ENCODE peak calls at places on chromosomes 11 and 22, in six cellular contexts. O is Caco-2, M is esophagus squamous epithelium, X is fibroblast of pulmonary artery, Q is HepG2, S is bronchial epithelial cell. L is an unnamed sample.

GRCh38 chr11:14916403-14916802 is 24.4 kb upstream of the CYP2R1 start:
- DNase-seq in Q (no peak), X (no peak), M (no peak), O (no peak), S (no peak), L (no peak)

GRCh38 chr11:28457481-28458145 is 349.4 kb downstream of the METTL15 start:
- DNase-seq in Q (no peak), M (no peak), S (peak; percentile 10), O (no peak), X (no peak), L (no peak)

GRCh38 chr11:28657378-28658030 is 549.3 kb downstream of the METTL15 start:
- DNase-seq in O (no peak), M (no peak), Q (no peak), X (peak; percentile 32), S (peak; percentile 52), L (no peak)

GRCh38 chr11:65417702-65418430 is 4.7 kb upstream of the NEAT1 start:
- DNase-seq in O (peak; percentile 62), Q (no peak), M (no peak), S (peak; percentile 2), X (peak; percentile 39), L (peak; percentile 56)

GRCh38 chr11:70916321-70916720 is 336.1 kb downstream of the SHANK2 start:
- DNase-seq in X (no peak), O (no peak), Q (no peak), S (no peak), M (no peak), L (no peak)

GRCh38 chr11:123321641-123322040 is 108.4 kb upstream of the GRAMD1B start:
- DNase-seq in X (no peak), M (no peak), Q (no peak), S (no peak), O (no peak), L (no peak)

GRCh38 chr11:7485136-7485853 is at the start of gene OLFML1:
- DNase-seq in S (no peak), Q (peak; percentile 12), X (no peak), O (no peak), M (no peak), L (no peak)

GRCh38 chr11:12377824-12378593 is 638 bp downstream of the PARVA start:
- DNase-seq in S (peak; percentile 76), X (peak; percentile 87), O (peak; percentile 78), M (no peak), Q (peak; percentile 62), L (no peak)

GRCh38 chr11:95937358-95937757 is 13.5 kb upstream of the MTMR2 start:
- DNase-seq in M (no peak), S (no peak), O (no peak), X (no peak), Q (peak; percentile 29), L (no peak)

GRCh38 chr11:67367014-67367835 is 6.2 kb downstream of the CLCF1 start:
- DNase-seq in S (no peak), X (peak; percentile 63), Q (no peak), O (no peak), M (no peak), L (no peak)

GRCh38 chr11:131064373-131064991 is 148.2 kb upstream of the SNX19 start:
- DNase-seq in X (peak; percentile 64), O (peak; percentile 77), S (peak; percentile 50), M (no peak), Q (peak; percentile 42), L (peak; percentile 68)

GRCh38 chr22:45470871-45471270 is 31.8 kb upstream of the FBLN1 start:
- DNase-seq in X (no peak), S (no peak), O (no peak), Q (no peak), M (no peak), L (no peak)

GRCh38 chr11:18313985-18314763 is 7.8 kb downstream of the HPS5 start:
- DNase-seq in X (peak; percentile 44), S (peak; percentile 63), Q (no peak), O (no peak), M (no peak), L (no peak)

GRCh38 chr11:122115520-122116343 is at the start of gene BLID:
- DNase-seq in M (no peak), S (peak; percentile 40), Q (peak; percentile 7), O (peak; percentile 62), X (peak; percentile 73), L (peak; percentile 6)

GRCh38 chr11:129680907-129681306 is 134.7 kb upstream of the TMEM45B start:
- DNase-seq in S (no peak), Q (no peak), X (no peak), M (no peak), O (no peak), L (no peak)

GRCh38 chr11:69166186-69167115 is 10.7 kb downstream of the SMIM38 start:
- DNase-seq in M (no peak), O (no peak), Q (peak; percentile 50), X (peak; percentile 75), S (peak; percentile 78), L (peak; percentile 2)

GRCh38 chr22:37609240-37610152 is 862 bp downstream of the GGA1 start:
- DNase-seq in O (no peak), X (peak; percentile 21), M (no peak), S (no peak), Q (no peak), L (peak; percentile 51)

GRCh38 chr11:44747836-44748235 is 21.1 kb downstream of the TSPAN18 start:
- DNase-seq in O (no peak), X (no peak), Q (no peak), S (no peak), M (no peak), L (no peak)

GRCh38 chr11:14075118-14075601 is 112.6 kb downstream of the SPON1 start:
- DNase-seq in Q (no peak), M (no peak), X (no peak), S (peak; percentile 72), O (no peak), L (no peak)

GRCh38 chr11:1449516-1450270 is 36.9 kb downstream of the MOB2 start:
- DNase-seq in M (no peak), O (no peak), Q (no peak), X (no peak), S (no peak), L (no peak)

GRCh38 chr11:8728566-8728965 is 46.0 kb downstream of the RPL27A start:
- DNase-seq in Q (no peak), X (no peak), S (no peak), O (no peak), M (no peak), L (no peak)

GRCh38 chr22:44580176-44580575 is 82.1 kb upstream of the RTL6 start:
- DNase-seq in M (no peak), O (no peak), X (no peak), S (no peak), Q (no peak), L (no peak)

GRCh38 chr22:35740616-35741015 is 22.9 kb downstream of the APOL5 start:
- DNase-seq in O (no peak), M (no peak), S (no peak), X (no peak), Q (no peak), L (no peak)

GRCh38 chr11:102603091-102603490 is 22.0 kb downstream of the MMP20 start:
- DNase-seq in Q (peak; percentile 98), X (peak; percentile 75), O (peak; percentile 59), S (peak; percentile 66), M (no peak), L (no peak)

GRCh38 chr11:61072316-61073109 is 29.8 kb upstream of the CD5 start:
- DNase-seq in M (no peak), X (no peak), O (no peak), S (no peak), Q (no peak), L (no peak)

GRCh38 chr11:117769530-117769929 is 27.5 kb downstream of the DSCAML1 start:
- DNase-seq in M (no peak), X (no peak), Q (no peak), O (no peak), S (no peak), L (no peak)

GRCh38 chr11:26676641-26677040 is 45.2 kb downstream of the SLC5A12 start:
- DNase-seq in M (no peak), Q (no peak), S (peak; percentile 88), X (no peak), O (no peak), L (no peak)

GRCh38 chr11:26677566-26677965 is 44.3 kb downstream of the SLC5A12 start:
- DNase-seq in Q (no peak), X (no peak), O (no peak), S (peak; percentile 94), M (no peak), L (no peak)

DNA sequence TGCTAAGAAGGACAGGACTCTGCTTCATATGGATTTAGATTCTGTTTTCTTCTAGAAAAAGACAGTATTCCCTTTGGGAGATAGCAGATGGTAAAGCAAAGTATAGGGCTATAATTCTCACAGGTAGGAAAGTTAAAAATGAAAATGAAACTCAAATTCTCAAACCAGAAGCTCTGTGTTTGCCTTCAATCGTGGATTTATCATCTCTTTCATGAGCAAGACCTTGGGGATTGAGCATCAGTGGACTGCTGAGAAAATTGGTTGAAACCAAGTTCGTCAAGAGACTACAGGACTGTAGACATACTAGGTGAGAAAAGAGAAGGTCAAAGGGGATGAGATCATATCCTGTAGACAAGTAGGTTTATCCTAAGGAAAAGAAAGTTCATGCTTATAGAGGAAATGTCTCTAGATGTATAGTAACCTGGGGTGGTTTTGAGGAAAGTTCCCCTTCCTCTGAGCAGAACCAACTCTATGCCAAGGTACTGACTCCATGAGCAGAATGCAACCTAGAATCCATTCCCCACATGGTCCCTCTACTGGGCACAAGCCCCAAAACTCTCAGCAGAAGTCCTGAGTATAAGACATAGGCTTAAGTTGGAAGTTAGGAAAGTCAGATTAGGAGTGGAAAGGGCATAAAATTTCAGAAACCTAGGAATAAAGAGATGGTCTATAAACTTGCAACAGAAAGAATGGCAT is 46.5 kb downstream of the SLC5A12 start:
- DNase-seq in S (no peak), X (no peak), M (no peak), O (no peak), Q (no peak), L (no peak)
- H3K4me3 ChIP-seq in S (no peak overlapping the region), X (no peak overlapping the region), M (no peak overlapping the region), O (no peak overlapping the region), Q (no peak overlapping the region), L (no peak overlapping the region)

GRCh38 chr22:17217179-17217578 is 2.1 kb downstream of the ADA2 start:
- DNase-seq in Q (no peak), O (no peak), M (no peak), X (no peak), S (no peak), L (peak; percentile 74)
- H3K4me3 ChIP-seq in Q (no peak overlapping the region), O (no peak overlapping the region), M (no peak overlapping the region), X (no peak overlapping the region), S (no peak overlapping the region), L (peak overlapping the region; percentile 67)

GRCh38 chr11:62125316-62125715 is 1.5 kb downstream of the INCENP start:
- DNase-seq in X (no peak), O (no peak), M (no peak), Q (no peak), S (peak; percentile 33), L (peak; percentile 18)
- H3K4me3 ChIP-seq in X (peak overlapping the region; percentile 98), O (peak overlapping the region; percentile 96), M (peak overlapping the region; percentile 97), Q (peak overlapping the region; percentile 72), S (no peak overlapping the region), L (peak overlapping the region; percentile 90)

GRCh38 chr22:50299724-50300619 is 7.5 kb downstream of the PLXNB2 start:
- DNase-seq in X (no peak), O (peak; percentile 91), Q (no peak), S (no peak), M (no peak), L (no peak)

GRCh38 chr22:50302564-50302963 is 4.9 kb downstream of the PLXNB2 start:
- DNase-seq in M (no peak), S (no peak), Q (no peak), X (no peak), O (no peak), L (no peak)

GRCh38 chr22:50302041-50302541 is 5.4 kb downstream of the PLXNB2 start:
- DNase-seq in M (no peak), Q (no peak), X (peak; percentile 29), O (no peak), S (peak; percentile 32), L (no peak)

GRCh38 chr22:50300620-50301257 is 6.7 kb downstream of the PLXNB2 start:
- DNase-seq in Q (no peak), M (no peak), X (no peak), S (no peak), O (no peak), L (no peak)

GRCh38 chr22:50301581-50301991 is 5.9 kb downstream of the PLXNB2 start:
- DNase-seq in O (no peak), S (no peak), Q (no peak), M (no peak), X (no peak), L (no peak)
- H3K4me3 ChIP-seq in O (no peak overlapping the region), S (peak overlapping the region; percentile 6), Q (no peak overlapping the region), M (peak overlapping the region; percentile 45), X (peak overlapping the region; percentile 7), L (no peak overlapping the region)

L was measured in OCI-LY7.